ENCODE peak calls at places on chromosome 4, in eight cellular contexts. X, H, Q, J, R, E, W and Z are unnamed samples.

GRCh38 chr4:5009796-5010195 is 9.5 kb downstream of the CYTL1 start:
- DNase-seq in J (no peak), R (no peak), Q (no peak), W (no peak), E (no peak), X (no peak), H (no peak), Z (no peak)

GRCh38 chr4:59120287-59120814 is 2010.2 kb upstream of the IGFBP7 start:
- DNase-seq in J (no peak), E (no peak), Q (no peak), X (no peak), H (no peak), W (no peak), R (no peak), Z (no peak)

GRCh38 chr4:141352775-141353544 is 132.3 kb downstream of the ZNF330 start:
- DNase-seq in X (no peak), J (peak; percentile 26), E (peak; percentile 70), R (no peak), W (peak; percentile 54), H (peak; percentile 49), Q (no peak), Z (peak; percentile 93)

GRCh38 chr4:90357117-90357710 is 230.0 kb downstream of the CCSER1 start:
- DNase-seq in H (peak; percentile 14), W (peak; percentile 89), R (no peak), J (peak; percentile 75), X (no peak), E (peak; percentile 91), Q (peak; percentile 20), Z (peak; percentile 84)

GRCh38 chr4:3375688-3376087 is 66.1 kb upstream of the HGFAC start:
- DNase-seq in W (peak; percentile 58), E (peak; percentile 67), H (peak; percentile 87), R (peak; percentile 93), Q (no peak), X (no peak), J (peak; percentile 88), Z (peak; percentile 74)

GRCh38 chr4:124018383-124019317 is 622.1 kb downstream of the SPRY1 start:
- DNase-seq in X (no peak), Q (peak; percentile 23), E (peak; percentile 73), W (peak; percentile 51), J (no peak), R (peak; percentile 76), H (peak; percentile 77), Z (peak; percentile 92)

GRCh38 chr4:41196633-41197332 is 17.6 kb downstream of the APBB2 start:
- DNase-seq in Q (no peak), W (no peak), E (no peak), R (no peak), J (no peak), X (no peak), H (no peak), Z (no peak)

GRCh38 chr4:33532821-33533220 is 2711.5 kb downstream of the ARAP2 start:
- DNase-seq in X (no peak), R (no peak), J (no peak), Q (no peak), E (no peak), W (no peak), H (no peak), Z (no peak)

GRCh38 chr4:45580306-45580705 is 543.5 kb downstream of the GABRG1 start:
- DNase-seq in Q (no peak), J (no peak), R (no peak), E (no peak), W (peak; percentile 11), X (no peak), H (no peak), Z (peak; percentile 1)

GRCh38 chr4:138390286-138390685 is 148.1 kb upstream of the SLC7A11 start:
- DNase-seq in J (peak; percentile 17), X (no peak), H (no peak), R (no peak), W (peak; percentile 39), Q (no peak), E (no peak), Z (peak; percentile 33)

GRCh38 chr4:153022233-153022632 is 86.1 kb downstream of the FHDC1 start:
- DNase-seq in X (no peak), J (peak; percentile 49), W (no peak), H (no peak), Q (no peak), R (no peak), E (no peak), Z (no peak)

GRCh38 chr4:145289403-145290076 is 109.2 kb upstream of the OTUD4 start:
- DNase-seq in H (peak; percentile 53), Q (no peak), W (no peak), X (no peak), J (peak; percentile 63), R (no peak), E (peak; percentile 46), Z (peak; percentile 24)

GRCh38 chr4:186144596-186145569 is 40.4 kb downstream of the FAM149A start:
- DNase-seq in J (peak; percentile 53), X (no peak), R (peak; percentile 74), W (peak; percentile 51), Q (no peak), H (peak; percentile 28), E (peak; percentile 69), Z (peak; percentile 66)

GRCh38 chr4:53532521-53532920 is 58.8 kb downstream of the LNX1 start:
- DNase-seq in E (peak; percentile 24), R (no peak), H (no peak), J (no peak), Q (no peak), W (no peak), X (no peak), Z (peak; percentile 23)

DNA sequence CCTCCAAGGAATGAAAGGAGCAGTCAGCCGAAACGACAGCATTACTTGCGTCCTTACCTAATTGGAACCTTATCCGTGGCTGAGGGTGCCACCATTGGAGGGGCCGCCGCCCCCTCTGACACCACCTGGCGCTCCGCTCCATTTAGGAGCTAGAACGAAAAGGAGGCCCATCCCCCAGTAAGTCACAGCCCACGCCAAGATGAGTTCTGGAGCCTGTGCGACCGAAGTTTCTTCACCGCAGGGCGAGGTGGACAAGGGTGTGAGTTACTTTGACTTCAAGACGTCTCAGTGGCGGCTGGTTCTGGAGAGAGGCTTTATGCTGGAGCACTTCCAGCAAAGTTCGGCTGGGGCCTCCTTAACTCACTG is 729 bp upstream of the IRF2 start:
- DNase-seq in R (peak; percentile 82), W (peak; percentile 71), H (peak; percentile 49), Q (peak; percentile 69), J (peak; percentile 50), E (peak; percentile 61), X (no peak), Z (peak; percentile 54)
- TF ChIP-seq CTCF in R (no peak), W (no peak), H (no peak), Q (no peak), J (no peak), E (no peak), X (no peak), Z (no peak)

DNA sequence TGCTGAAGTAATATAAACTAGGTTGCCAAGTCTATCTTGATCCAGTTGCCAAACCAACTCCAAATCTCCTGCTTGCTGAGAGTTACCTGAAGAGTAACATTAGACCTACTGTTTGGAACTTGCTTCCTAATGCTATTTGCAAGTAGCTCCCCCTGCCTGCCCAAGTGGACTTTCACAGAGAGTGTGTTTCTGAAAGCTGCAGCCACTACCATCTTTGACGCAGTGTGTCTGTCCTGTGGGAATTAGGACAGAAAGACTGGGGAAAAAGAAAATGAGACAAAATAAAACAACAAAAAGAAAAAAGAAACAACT is 195.0 kb upstream of the HS3ST1 start:
- DNase-seq in E (peak; percentile 60), R (no peak), J (peak; percentile 79), W (peak; percentile 37), X (no peak), Q (peak; percentile 24), H (no peak), Z (peak; percentile 49)
- TF ChIP-seq CTCF in E (peak; percentile 74), R (no peak), J (peak; percentile 76), W (peak; percentile 52), X (peak; percentile 52), Q (no peak), H (no peak), Z (peak; percentile 57)

GRCh38 chr4:118950929-118951570 is 62.4 kb downstream of the SYNPO2 start:
- DNase-seq in H (no peak), J (no peak), W (no peak), X (no peak), R (no peak), Q (no peak), E (no peak), Z (no peak)

GRCh38 chr4:118957683-118958082 is 69.0 kb downstream of the SYNPO2 start:
- DNase-seq in E (peak; percentile 87), H (no peak), X (no peak), W (no peak), R (no peak), Q (no peak), J (no peak), Z (peak; percentile 19)

GRCh38 chr4:118955515-118955914 is 66.9 kb downstream of the SYNPO2 start:
- DNase-seq in R (no peak), X (no peak), E (peak; percentile 81), W (peak; percentile 78), J (no peak), H (peak; percentile 73), Q (no peak), Z (peak; percentile 77)

GRCh38 chr4:118953276-118953675 is 64.6 kb downstream of the SYNPO2 start:
- DNase-seq in J (peak; percentile 12), W (no peak), X (no peak), H (peak; percentile 50), R (no peak), Q (no peak), E (no peak), Z (no peak)

GRCh38 chr4:118954246-118954645 is 65.6 kb downstream of the SYNPO2 start:
- DNase-seq in H (peak; percentile 51), R (no peak), X (no peak), W (peak; percentile 68), E (peak; percentile 57), J (peak; percentile 24), Q (no peak), Z (peak; percentile 73)
- TF ChIP-seq CTCF in H (peak; percentile 17), R (no peak), X (peak; percentile 24), W (peak; percentile 59), E (peak; percentile 42), J (peak; percentile 40), Q (no peak), Z (peak; percentile 53)

DNA sequence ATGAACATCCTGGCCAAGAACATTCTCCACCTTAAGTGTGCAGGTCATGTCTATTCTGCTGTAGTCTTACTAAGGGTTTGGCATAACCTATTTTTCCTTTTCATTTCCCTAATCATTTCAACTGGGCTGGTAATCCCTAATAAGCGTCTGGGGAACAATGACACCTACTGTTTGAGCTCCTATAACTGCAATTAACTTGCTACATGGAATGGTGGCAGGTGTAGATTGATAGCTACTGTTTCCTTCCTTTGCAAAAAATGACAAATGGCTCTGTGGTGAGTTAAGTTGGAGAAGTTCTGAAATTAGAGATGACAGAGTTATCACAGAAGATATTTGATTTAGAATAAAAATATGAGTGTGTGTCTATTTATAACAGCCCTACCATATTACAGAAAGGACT is 104.5 kb upstream of the NAP1L5 start:
- DNase-seq in E (no peak), Q (no peak), J (peak; percentile 18), W (no peak), H (no peak), X (no peak), R (no peak), Z (no peak)
- TF ChIP-seq CTCF in E (no peak), Q (no peak), J (no peak), W (no peak), H (no peak), X (peak; percentile 15), R (no peak), Z (no peak)